ENCODE peak calls at places on chromosomes 3 and 15, in seven cellular contexts. L, C, P, M, R, N and J are unnamed samples.

GRCh38 chr15:77622212-77622941 is 10.3 kb downstream of the LINGO1 start:
- DNase-seq in C (no peak), N (no peak), P (no peak), M (no peak), L (no peak), R (no peak), J (no peak)

GRCh38 chr3:156553705-156554356 is 1.1 kb downstream of the SSR3 start:
- DNase-seq in L (no peak), P (no peak), N (no peak), M (peak), C (no peak), R (no peak), J (peak)

GRCh38 chr15:60059186-60059585 is 55.1 kb downstream of the FOXB1 start:
- DNase-seq in L (no peak), R (no peak), P (no peak), N (no peak), C (no peak), M (no peak), J (no peak)

GRCh38 chr3:38368238-38368637 is 21.7 kb downstream of the XYLB start:
- DNase-seq in M (no peak), N (peak), P (peak), R (no peak), L (no peak), C (no peak), J (no peak)

GRCh38 chr15:39631357-39631756 is 50.5 kb downstream of the THBS1 start:
- DNase-seq in R (no peak), P (no peak), N (no peak), C (no peak), L (no peak), M (no peak), J (no peak)

GRCh38 chr3:12224181-12225147 is 64.4 kb upstream of the PPARG start:
- DNase-seq in N (no peak), C (no peak), R (no peak), P (no peak), L (peak), M (peak), J (no peak)

GRCh38 chr3:192260611-192261010 is 466.7 kb downstream of the FGF12 start:
- DNase-seq in R (no peak), C (no peak), L (no peak), P (no peak), M (no peak), N (no peak), J (no peak)

GRCh38 chr3:149352556-149352955 is 19.1 kb upstream of the TM4SF18 start:
- DNase-seq in L (peak), C (peak), R (no peak), P (peak), N (no peak), M (peak), J (peak)

GRCh38 chr3:49013738-49014660 is 4.4 kb downstream of the DALRD3 start:
- DNase-seq in P (no peak), C (no peak), N (no peak), M (peak), R (no peak), L (peak), J (peak)

GRCh38 chr15:39177561-39177960 is 403.3 kb upstream of the THBS1 start:
- DNase-seq in N (no peak), C (no peak), M (no peak), P (no peak), L (no peak), R (no peak), J (no peak)

GRCh38 chr3:14391033-14391432 is 11.4 kb upstream of the SLC6A6 start:
- DNase-seq in R (no peak), P (no peak), L (no peak), N (no peak), M (peak), C (peak), J (no peak)

GRCh38 chr3:124263168-124263567 is 271.2 kb upstream of the ROPN1 start:
- DNase-seq in C (peak), P (no peak), N (no peak), L (no peak), M (no peak), R (no peak), J (peak)

GRCh38 chr3:52403271-52403841 is 41.5 kb downstream of the SEMA3G start:
- DNase-seq in M (no peak), L (no peak), C (no peak), P (no peak), N (peak), R (no peak), J (no peak)
- TF ChIP-seq POLR2A in M (no peak), L (no peak), C (no peak), P (no peak), N (no peak), R (no peak), J (no peak)

GRCh38 chr3:58647661-58648141 is 18.9 kb downstream of the FAM3D start:
- DNase-seq in L (no peak), C (no peak), R (no peak), P (no peak), M (no peak), N (no peak), J (no peak)
- TF ChIP-seq POLR2A in L (no peak), C (no peak), R (no peak), P (no peak), M (no peak), N (no peak), J (no peak)

DNA sequence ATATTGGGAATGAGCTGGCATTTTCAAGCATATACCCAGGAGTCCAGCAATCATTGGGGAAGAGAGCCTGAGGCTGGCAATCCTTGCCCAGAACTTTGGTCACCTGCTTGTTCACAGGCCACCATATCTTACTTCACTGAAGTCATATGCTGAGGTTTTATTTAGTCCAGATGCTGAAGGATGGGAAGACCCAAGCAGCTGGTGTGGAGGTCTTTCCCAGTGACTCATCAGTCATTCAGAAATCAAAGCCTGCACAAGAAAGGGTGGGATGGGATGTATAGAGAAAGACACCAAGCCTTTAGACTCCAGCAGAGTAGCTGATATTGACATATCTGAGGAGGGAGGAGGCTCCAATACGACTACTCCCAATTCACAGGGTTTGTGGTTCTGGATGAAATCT is 13.1 kb upstream of the PHLDB2 start:
- DNase-seq in L (no peak), P (no peak), C (no peak), R (no peak), N (no peak), M (no peak), J (no peak)
- TF ChIP-seq POLR2A in L (no peak), P (no peak), C (no peak), R (no peak), N (no peak), M (no peak), J (no peak)

GRCh38 chr3:194633349-194634004 is at the start of gene TMEM44:
- DNase-seq in C (peak), R (no peak), M (peak), P (no peak), N (peak), L (peak), J (peak)
- TF ChIP-seq POLR2A in C (peak), R (peak), M (peak), P (no peak), N (no peak), L (peak), J (peak)

DNA sequence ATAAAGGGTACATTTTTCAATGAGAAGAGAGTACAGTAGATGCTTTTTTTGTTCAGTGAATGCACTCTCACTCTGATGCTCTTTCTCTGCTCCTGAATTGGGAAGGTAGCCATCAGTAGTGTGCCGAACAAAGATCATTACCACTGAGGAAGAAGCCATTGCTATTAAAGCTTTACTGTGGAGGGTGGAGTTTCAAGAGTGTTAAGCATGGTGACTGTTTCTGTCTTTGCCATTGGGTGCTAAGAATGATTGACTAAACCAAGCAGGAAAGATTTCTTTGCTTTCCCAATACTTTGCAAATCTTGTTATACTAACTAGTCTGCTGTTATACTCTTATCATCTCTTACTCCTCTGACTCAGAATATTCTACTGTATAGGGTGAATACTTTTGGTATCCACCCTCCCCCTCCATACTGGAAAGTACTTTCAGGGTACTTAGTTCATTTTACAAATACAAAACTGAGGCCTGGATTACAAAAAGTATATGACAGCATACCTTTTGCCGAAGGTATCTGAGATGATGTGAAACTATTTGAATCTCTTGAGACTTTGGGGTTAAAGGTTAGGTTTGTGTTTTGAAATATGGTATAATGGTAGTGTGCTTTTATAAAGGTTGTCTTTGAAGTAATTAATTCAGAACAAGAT is 1.7 kb downstream of the RAB11A start:
- DNase-seq in R (no peak), L (no peak), M (peak), C (no peak), N (no peak), P (no peak), J (peak)
- TF ChIP-seq POLR2A in R (peak), L (peak), M (no peak), C (no peak), N (no peak), P (no peak), J (no peak)